ENCODE peak calls at places on chromosome 4, in seven cellular contexts. H is lower lobe of right lung; T is ureter; Q is mesenteric fat pad; O is CD8-positive, alpha-beta memory T cell; E is HTR-8/SVneo; R is endothelial cell of umbilical vein. V is an unnamed sample.

GRCh38 chr4:121072836-121073362 is 564 bp upstream of the NDNF start:
- DNase-seq in R (peak), E (no peak), T (peak), O (no peak), Q (no peak), H (peak), V (peak)

GRCh38 chr4:126821152-126821551 is 811.6 kb upstream of the INTU start:
- DNase-seq in H (no peak), T (no peak), Q (no peak), O (no peak), E (no peak), R (no peak), V (no peak)

GRCh38 chr4:3690576-3691152 is 75.5 kb upstream of the ADRA2C start:
- DNase-seq in Q (no peak), R (no peak), T (no peak), H (peak), E (no peak), O (no peak), V (no peak)

GRCh38 chr4:5215321-5215720 is 164.0 kb downstream of the STK32B start:
- DNase-seq in T (no peak), O (no peak), E (no peak), R (no peak), Q (no peak), H (no peak), V (no peak)

GRCh38 chr4:168881754-168882153 is 128.3 kb downstream of the CBR4 start:
- DNase-seq in O (no peak), T (no peak), E (no peak), Q (no peak), H (no peak), R (no peak), V (no peak)

GRCh38 chr4:110344165-110344564 is 131.8 kb upstream of the ENPEP start:
- DNase-seq in T (no peak), E (no peak), O (no peak), Q (no peak), H (no peak), R (no peak), V (peak)

GRCh38 chr4:105461221-105462041 is 12.4 kb downstream of the PPA2 start:
- DNase-seq in R (no peak), E (no peak), T (no peak), H (no peak), Q (no peak), O (no peak), V (no peak)

GRCh38 chr4:186940476-186940875 is 216.8 kb upstream of the FAT1 start:
- DNase-seq in E (no peak), Q (no peak), T (no peak), H (no peak), O (no peak), R (no peak), V (no peak)

GRCh38 chr4:101019941-101020401 is 327.4 kb downstream of the PPP3CA start:
- DNase-seq in E (no peak), R (peak), H (no peak), Q (no peak), T (no peak), O (no peak), V (peak)

GRCh38 chr4:55116450-55116849 is 8.9 kb downstream of the KDR start:
- DNase-seq in O (no peak), H (no peak), R (peak), T (no peak), Q (no peak), E (no peak), V (no peak)

GRCh38 chr4:134126955-134127354 is 74.6 kb downstream of the PABPC4L start:
- DNase-seq in E (no peak), R (no peak), H (peak), T (no peak), O (no peak), Q (no peak), V (no peak)

GRCh38 chr4:140372607-140373327 is 679 bp upstream of the SCOC start:
- DNase-seq in O (peak), H (no peak), R (no peak), Q (no peak), T (no peak), E (no peak), V (peak)

GRCh38 chr4:23759066-23759465 is 130.8 kb downstream of the PPARGC1A start:
- DNase-seq in H (no peak), T (no peak), Q (no peak), O (no peak), R (no peak), E (peak), V (no peak)

GRCh38 chr4:24488399-24489164 is 95.8 kb downstream of the DHX15 start:
- DNase-seq in H (peak), Q (no peak), R (peak), T (peak), O (peak), E (peak), V (peak)